ENCODE peak calls at places on chromosomes 11 and 22, in four cellular contexts. E, X, H and J are unnamed samples.

GRCh38 chr11:104564921-104565580 is 333.2 kb downstream of the CASP12 start:
- DNase-seq in E (no peak), X (no peak), H (no peak), J (no peak)

GRCh38 chr11:58731819-58732218 is at the start of gene GLYAT:
- DNase-seq in X (no peak), E (no peak), H (no peak), J (no peak)

GRCh38 chr11:79042824-79043223 is 398.0 kb downstream of the TENM4 start:
- DNase-seq in E (no peak), X (no peak), H (no peak), J (no peak)

GRCh38 chr11:76793391-76793811 is 10.2 kb downstream of the TSKU start:
- DNase-seq in E (no peak), X (peak; percentile 61), H (no peak), J (no peak)

GRCh38 chr11:79493555-79494171 is 52.8 kb upstream of the TENM4 start:
- DNase-seq in E (peak; percentile 49), X (peak; percentile 73), H (peak; percentile 70), J (peak; percentile 60)

GRCh38 chr11:109140426-109140825 is 281.6 kb upstream of the C11orf87 start:
- DNase-seq in H (no peak), E (no peak), X (no peak), J (no peak)

GRCh38 chr11:94924074-94925031 is 49.0 kb downstream of the CWC15 start:
- DNase-seq in X (no peak), H (no peak), E (no peak), J (no peak)

GRCh38 chr11:12865871-12866595 is 143.1 kb upstream of the RASSF10 start:
- DNase-seq in E (no peak), X (no peak), H (no peak), J (no peak)

GRCh38 chr11:117750916-117751773 is 45.9 kb downstream of the DSCAML1 start:
- DNase-seq in H (no peak), E (no peak), X (no peak), J (no peak)

GRCh38 chr22:19844423-19845368 is 10.0 kb downstream of the GNB1L start:
- DNase-seq in E (peak; percentile 72), X (no peak), H (peak; percentile 96), J (peak; percentile 64)

GRCh38 chr22:20561882-20562281 is 54.5 kb downstream of the MED15 start:
- DNase-seq in X (no peak), H (no peak), E (no peak), J (no peak)

GRCh38 chr22:31650391-31650790 is 11.6 kb downstream of the PISD start:
- DNase-seq in H (peak; percentile 87), X (no peak), E (no peak), J (no peak)

GRCh38 chr11:79708319-79708928 is 267.6 kb upstream of the TENM4 start:
- DNase-seq in X (peak; percentile 45), H (peak; percentile 43), E (no peak), J (no peak)

GRCh38 chr11:125165664-125166346 is 1.3 kb downstream of the PKNOX2 start:
- DNase-seq in E (no peak), H (peak; percentile 66), X (no peak), J (no peak)

GRCh38 chr11:120034881-120035620 is 102.9 kb downstream of the TRIM29 start:
- DNase-seq in E (no peak), H (no peak), X (no peak), J (no peak)

GRCh38 chr11:37306563-37306962 is 708.5 kb upstream of the RAG2 start:
- DNase-seq in E (no peak), X (no peak), H (no peak), J (no peak)

GRCh38 chr11:112555491-112556364 is 295.1 kb upstream of the PLET1 start:
- DNase-seq in X (peak; percentile 54), E (peak; percentile 49), H (peak; percentile 34), J (peak; percentile 60)

GRCh38 chr11:26230021-26230420 is 101.9 kb upstream of the ANO3 start:
- DNase-seq in E (no peak), H (peak; percentile 39), X (no peak), J (no peak)

GRCh38 chr11:72226701-72227100 is 2.1 kb downstream of the INPPL1 start:
- DNase-seq in X (no peak), H (no peak), E (no peak), J (no peak)

GRCh38 chr11:85088286-85088685 is 538.9 kb downstream of the DLG2 start:
- DNase-seq in X (no peak), E (no peak), H (peak; percentile 17), J (no peak)

GRCh38 chr22:29740216-29740615 is 20.4 kb downstream of the CABP7 start:
- DNase-seq in H (no peak), E (no peak), X (no peak), J (no peak)

GRCh38 chr11:9617960-9618359 is 44.5 kb downstream of the WEE1 start:
- DNase-seq in H (peak; percentile 91), X (no peak), E (no peak), J (no peak)

GRCh38 chr11:110463153-110463552 is 33.4 kb downstream of the FDX1 start:
- DNase-seq in H (peak; percentile 63), X (peak; percentile 23), E (peak; percentile 41), J (no peak)

GRCh38 chr11:78883506-78883905 is 308.8 kb upstream of the NARS2 start:
- DNase-seq in X (no peak), E (no peak), H (no peak), J (no peak)

GRCh38 chr11:110296226-110297081 is at the start of gene RDX:
- DNase-seq in H (peak; percentile 94), X (peak; percentile 83), E (peak; percentile 83), J (peak; percentile 82)

GRCh38 chr22:18954333-18954732 is 18.2 kb upstream of the PRODH start:
- DNase-seq in E (peak; percentile 50), X (peak; percentile 65), H (peak; percentile 71), J (peak; percentile 51)

GRCh38 chr11:118051611-118052461 is 25.0 kb upstream of the TMPRSS4 start:
- DNase-seq in X (no peak), H (no peak), E (no peak), J (no peak)

GRCh38 chr22:46574993-46575914 is 37.8 kb upstream of the CELSR1 start:
- DNase-seq in X (no peak), E (peak; percentile 73), H (no peak), J (peak; percentile 70)

GRCh38 chr11:11841121-11841604 is 609 bp upstream of the USP47 start:
- DNase-seq in X (no peak), H (peak; percentile 58), E (peak; percentile 51), J (peak; percentile 50)

GRCh38 chr22:49965291-49966040 is 4.9 kb downstream of the PIM3 start:
- DNase-seq in E (peak; percentile 22), X (no peak), H (no peak), J (no peak)
- H3K4me1 ChIP-seq in E (peaks cover 18% of the 10 kb centered on the region), X (peaks cover 24% of the 10 kb centered on the region), H (peaks cover 6% of the 10 kb centered on the region), J (peaks cover 63% of the 10 kb centered on the region)

GRCh38 chr11:17594686-17595192 is 47.7 kb downstream of the OTOG start:
- DNase-seq in E (no peak), X (no peak), H (no peak), J (peak; percentile 1)
- H3K27me3 ChIP-seq in E (no peaks in the 10 kb centered on the region), X (peaks cover 14% of the 10 kb centered on the region), H (no peaks in the 10 kb centered on the region), J (peaks cover 7% of the 10 kb centered on the region)

GRCh38 chr11:126405374-126405773 is 49.9 kb downstream of the ST3GAL4 start:
- DNase-seq in H (no peak), X (no peak), E (no peak), J (no peak)

GRCh38 chr11:126403039-126403438 is 47.6 kb downstream of the ST3GAL4 start:
- DNase-seq in H (no peak), E (peak; percentile 58), X (no peak), J (no peak)

GRCh38 chr11:126403658-126404057 is 48.2 kb downstream of the ST3GAL4 start:
- DNase-seq in E (peak; percentile 9), X (no peak), H (no peak), J (no peak)

GRCh38 chr11:126405906-126406305 is 50.4 kb downstream of the ST3GAL4 start:
- DNase-seq in H (no peak), E (peak; percentile 6), X (no peak), J (no peak)

DNA sequence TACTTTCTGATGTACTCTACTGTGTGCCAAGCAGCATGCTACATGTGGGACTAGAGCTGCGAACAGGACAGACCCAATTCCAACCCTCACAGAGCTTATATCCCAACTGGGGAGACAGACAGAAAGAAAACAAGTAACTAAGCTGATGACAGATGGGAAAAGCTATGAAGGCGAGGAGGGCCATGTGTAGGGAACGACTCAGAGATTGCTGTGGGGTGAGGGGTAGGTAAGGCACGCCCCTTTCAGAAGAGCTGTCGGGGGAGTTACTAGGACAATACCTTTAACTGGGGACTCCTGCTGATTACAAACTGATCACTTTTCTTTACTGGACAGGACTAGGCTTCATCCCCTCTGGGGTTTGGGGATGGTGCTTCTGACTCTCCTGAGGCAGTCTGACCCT is 48.9 kb downstream of the ST3GAL4 start:
- DNase-seq in E (no peak), H (peak; percentile 48), X (no peak), J (no peak)
- H3K27ac ChIP-seq in E (peak overlapping the region; percentile 19), H (peak overlapping the region; percentile 8), X (no peak overlapping the region), J (no peak overlapping the region)

GRCh38 chr11:65789230-65790103 is 2.6 kb downstream of the OVOL1 start:
- DNase-seq in H (no peak), E (no peak), X (no peak), J (no peak)
- H3K4me1 ChIP-seq in H (no peaks in the 10 kb centered on the region), E (no peaks in the 10 kb centered on the region), X (peaks cover 9% of the 10 kb centered on the region), J (peaks cover 9% of the 10 kb centered on the region)